ENCODE peak calls at places on chromosomes 3 and 15, in ten cellular contexts. One of them, this sample, is unnamed.
A peak's percentile ranks its signal among the peaks of the same experiment; 100 is the strongest.

GRCh38 chr15:57138260-57138895 is 219.9 kb downstream of the TCF12 start:
- DNase-seq in tibial artery: no peak
- DNase-seq in mesothelial cell of epicardium: no peak
- DNase-seq in nucleus accumbens: no peak
- DNase-seq in EL: peak; percentile 65
- DNase-seq in activated CD8-positive, alpha-beta memory T cell treated with anti-CD3 and anti-CD28 coated beads for 48 hours: no peak
- DNase-seq in tibial nerve: no peak
- DNase-seq in activated naive CD8-positive, alpha-beta T cell treated with anti-CD3 and anti-CD28 coated beads, Interleukin-2, amount 50 U/mL, for 24 hours: no peak
- DNase-seq in non-pigmented ciliary epithelial cell: peak; percentile 57
- DNase-seq in cerebellar nuclear complex: no peak
- DNase-seq in this sample: peak; percentile 80

GRCh38 chr15:63718590-63719035 is 115.1 kb downstream of the HERC1 start:
- DNase-seq in tibial artery: no peak
- DNase-seq in mesothelial cell of epicardium: no peak
- DNase-seq in nucleus accumbens: no peak
- DNase-seq in EL: peak; percentile 39
- DNase-seq in activated CD8-positive, alpha-beta memory T cell treated with anti-CD3 and anti-CD28 coated beads for 48 hours: no peak
- DNase-seq in tibial nerve: no peak
- DNase-seq in activated naive CD8-positive, alpha-beta T cell treated with anti-CD3 and anti-CD28 coated beads, Interleukin-2, amount 50 U/mL, for 24 hours: no peak
- DNase-seq in non-pigmented ciliary epithelial cell: peak; percentile 55
- DNase-seq in cerebellar nuclear complex: no peak
- DNase-seq in this sample: peak; percentile 89

GRCh38 chr15:59321000-59321689 is 51.5 kb downstream of the MYO1E start:
- DNase-seq in tibial artery: no peak
- DNase-seq in mesothelial cell of epicardium: no peak
- DNase-seq in nucleus accumbens: no peak
- DNase-seq in EL: no peak
- DNase-seq in activated CD8-positive, alpha-beta memory T cell treated with anti-CD3 and anti-CD28 coated beads for 48 hours: no peak
- DNase-seq in tibial nerve: no peak
- DNase-seq in activated naive CD8-positive, alpha-beta T cell treated with anti-CD3 and anti-CD28 coated beads, Interleukin-2, amount 50 U/mL, for 24 hours: no peak
- DNase-seq in non-pigmented ciliary epithelial cell: no peak
- DNase-seq in cerebellar nuclear complex: no peak
- DNase-seq in this sample: no peak

GRCh38 chr3:21672303-21672702 is 78.7 kb downstream of the ZNF385D start:
- DNase-seq in tibial artery: no peak
- DNase-seq in mesothelial cell of epicardium: no peak
- DNase-seq in nucleus accumbens: no peak
- DNase-seq in EL: peak; percentile 84
- DNase-seq in activated CD8-positive, alpha-beta memory T cell treated with anti-CD3 and anti-CD28 coated beads for 48 hours: no peak
- DNase-seq in tibial nerve: no peak
- DNase-seq in activated naive CD8-positive, alpha-beta T cell treated with anti-CD3 and anti-CD28 coated beads, Interleukin-2, amount 50 U/mL, for 24 hours: no peak
- DNase-seq in non-pigmented ciliary epithelial cell: peak; percentile 93
- DNase-seq in cerebellar nuclear complex: no peak
- DNase-seq in this sample: peak; percentile 90

GRCh38 chr3:184727357-184728060 is 15.6 kb upstream of the MAGEF1 start:
- DNase-seq in tibial artery: peak; percentile 64
- DNase-seq in mesothelial cell of epicardium: no peak
- DNase-seq in nucleus accumbens: peak; percentile 11
- DNase-seq in EL: peak; percentile 75
- DNase-seq in activated CD8-positive, alpha-beta memory T cell treated with anti-CD3 and anti-CD28 coated beads for 48 hours: no peak
- DNase-seq in tibial nerve: peak; percentile 40
- DNase-seq in activated naive CD8-positive, alpha-beta T cell treated with anti-CD3 and anti-CD28 coated beads, Interleukin-2, amount 50 U/mL, for 24 hours: peak; percentile 52
- DNase-seq in non-pigmented ciliary epithelial cell: no peak
- DNase-seq in cerebellar nuclear complex: peak; percentile 27
- DNase-seq in this sample: peak; percentile 69

GRCh38 chr15:66721020-66721419 is 19.0 kb downstream of the SMAD6 start:
- DNase-seq in tibial artery: no peak
- DNase-seq in mesothelial cell of epicardium: no peak
- DNase-seq in nucleus accumbens: no peak
- DNase-seq in EL: no peak
- DNase-seq in activated CD8-positive, alpha-beta memory T cell treated with anti-CD3 and anti-CD28 coated beads for 48 hours: no peak
- DNase-seq in tibial nerve: no peak
- DNase-seq in activated naive CD8-positive, alpha-beta T cell treated with anti-CD3 and anti-CD28 coated beads, Interleukin-2, amount 50 U/mL, for 24 hours: no peak
- DNase-seq in non-pigmented ciliary epithelial cell: no peak
- DNase-seq in cerebellar nuclear complex: no peak
- DNase-seq in this sample: no peak

GRCh38 chr3:171195686-171196085 is 169.2 kb upstream of the SLC2A2 start:
- DNase-seq in tibial artery: no peak
- DNase-seq in mesothelial cell of epicardium: no peak
- DNase-seq in nucleus accumbens: no peak
- DNase-seq in EL: no peak
- DNase-seq in activated CD8-positive, alpha-beta memory T cell treated with anti-CD3 and anti-CD28 coated beads for 48 hours: no peak
- DNase-seq in tibial nerve: no peak
- DNase-seq in activated naive CD8-positive, alpha-beta T cell treated with anti-CD3 and anti-CD28 coated beads, Interleukin-2, amount 50 U/mL, for 24 hours: no peak
- DNase-seq in non-pigmented ciliary epithelial cell: no peak
- DNase-seq in cerebellar nuclear complex: no peak
- DNase-seq in this sample: no peak

GRCh38 chr3:130539005-130539404 is 22.0 kb downstream of the COL6A6 start:
- DNase-seq in tibial artery: no peak
- DNase-seq in mesothelial cell of epicardium: no peak
- DNase-seq in nucleus accumbens: no peak
- DNase-seq in EL: peak; percentile 38
- DNase-seq in activated CD8-positive, alpha-beta memory T cell treated with anti-CD3 and anti-CD28 coated beads for 48 hours: no peak
- DNase-seq in tibial nerve: no peak
- DNase-seq in activated naive CD8-positive, alpha-beta T cell treated with anti-CD3 and anti-CD28 coated beads, Interleukin-2, amount 50 U/mL, for 24 hours: peak; percentile 33
- DNase-seq in non-pigmented ciliary epithelial cell: no peak
- DNase-seq in cerebellar nuclear complex: no peak
- DNase-seq in this sample: peak; percentile 40

GRCh38 chr3:149975919-149976318 is 5.2 kb upstream of the PFN2 start:
- DNase-seq in tibial artery: no peak
- DNase-seq in mesothelial cell of epicardium: no peak
- DNase-seq in nucleus accumbens: no peak
- DNase-seq in EL: no peak
- DNase-seq in activated CD8-positive, alpha-beta memory T cell treated with anti-CD3 and anti-CD28 coated beads for 48 hours: no peak
- DNase-seq in tibial nerve: no peak
- DNase-seq in activated naive CD8-positive, alpha-beta T cell treated with anti-CD3 and anti-CD28 coated beads, Interleukin-2, amount 50 U/mL, for 24 hours: no peak
- DNase-seq in non-pigmented ciliary epithelial cell: no peak
- DNase-seq in cerebellar nuclear complex: no peak
- DNase-seq in this sample: no peak

GRCh38 chr3:100209948-100210776 is 50.6 kb upstream of the TBC1D23 start:
- DNase-seq in tibial artery: no peak
- DNase-seq in mesothelial cell of epicardium: no peak
- DNase-seq in nucleus accumbens: no peak
- DNase-seq in EL: no peak
- DNase-seq in activated CD8-positive, alpha-beta memory T cell treated with anti-CD3 and anti-CD28 coated beads for 48 hours: no peak
- DNase-seq in tibial nerve: no peak
- DNase-seq in activated naive CD8-positive, alpha-beta T cell treated with anti-CD3 and anti-CD28 coated beads, Interleukin-2, amount 50 U/mL, for 24 hours: no peak
- DNase-seq in non-pigmented ciliary epithelial cell: no peak
- DNase-seq in cerebellar nuclear complex: no peak
- DNase-seq in this sample: peak; percentile 19

GRCh38 chr15:93829115-93829849 is 402.1 kb upstream of the MCTP2 start:
- DNase-seq in tibial artery: peak; percentile 41
- DNase-seq in mesothelial cell of epicardium: no peak
- DNase-seq in nucleus accumbens: peak; percentile 5
- DNase-seq in EL: no peak
- DNase-seq in activated CD8-positive, alpha-beta memory T cell treated with anti-CD3 and anti-CD28 coated beads for 48 hours: no peak
- DNase-seq in tibial nerve: no peak
- DNase-seq in activated naive CD8-positive, alpha-beta T cell treated with anti-CD3 and anti-CD28 coated beads, Interleukin-2, amount 50 U/mL, for 24 hours: no peak
- DNase-seq in non-pigmented ciliary epithelial cell: peak; percentile 24
- DNase-seq in cerebellar nuclear complex: no peak
- DNase-seq in this sample: no peak

GRCh38 chr3:27171113-27171512 is 198.1 kb downstream of the NEK10 start:
- DNase-seq in tibial artery: no peak
- DNase-seq in mesothelial cell of epicardium: no peak
- DNase-seq in nucleus accumbens: no peak
- DNase-seq in EL: no peak
- DNase-seq in activated CD8-positive, alpha-beta memory T cell treated with anti-CD3 and anti-CD28 coated beads for 48 hours: no peak
- DNase-seq in tibial nerve: no peak
- DNase-seq in activated naive CD8-positive, alpha-beta T cell treated with anti-CD3 and anti-CD28 coated beads, Interleukin-2, amount 50 U/mL, for 24 hours: no peak
- DNase-seq in non-pigmented ciliary epithelial cell: no peak
- DNase-seq in cerebellar nuclear complex: no peak
- DNase-seq in this sample: no peak

GRCh38 chr3:18556503-18556902 is 131.4 kb upstream of the SATB1 start:
- DNase-seq in tibial artery: no peak
- DNase-seq in mesothelial cell of epicardium: no peak
- DNase-seq in nucleus accumbens: no peak
- DNase-seq in EL: no peak
- DNase-seq in activated CD8-positive, alpha-beta memory T cell treated with anti-CD3 and anti-CD28 coated beads for 48 hours: peak; percentile 47
- DNase-seq in tibial nerve: no peak
- DNase-seq in activated naive CD8-positive, alpha-beta T cell treated with anti-CD3 and anti-CD28 coated beads, Interleukin-2, amount 50 U/mL, for 24 hours: peak; percentile 72
- DNase-seq in non-pigmented ciliary epithelial cell: no peak
- DNase-seq in cerebellar nuclear complex: no peak
- DNase-seq in this sample: peak; percentile 58

GRCh38 chr3:71900057-71900456 is 115.1 kb upstream of the PROK2 start:
- DNase-seq in tibial artery: no peak
- DNase-seq in mesothelial cell of epicardium: no peak
- DNase-seq in nucleus accumbens: no peak
- DNase-seq in EL: no peak
- DNase-seq in activated CD8-positive, alpha-beta memory T cell treated with anti-CD3 and anti-CD28 coated beads for 48 hours: no peak
- DNase-seq in tibial nerve: no peak
- DNase-seq in activated naive CD8-positive, alpha-beta T cell treated with anti-CD3 and anti-CD28 coated beads, Interleukin-2, amount 50 U/mL, for 24 hours: no peak
- DNase-seq in non-pigmented ciliary epithelial cell: no peak
- DNase-seq in cerebellar nuclear complex: no peak
- DNase-seq in this sample: no peak

GRCh38 chr3:10548997-10549396 is 43.6 kb upstream of the ATP2B2 start:
- DNase-seq in tibial artery: no peak
- DNase-seq in mesothelial cell of epicardium: no peak
- DNase-seq in nucleus accumbens: no peak
- DNase-seq in EL: no peak
- DNase-seq in activated CD8-positive, alpha-beta memory T cell treated with anti-CD3 and anti-CD28 coated beads for 48 hours: no peak
- DNase-seq in tibial nerve: no peak
- DNase-seq in activated naive CD8-positive, alpha-beta T cell treated with anti-CD3 and anti-CD28 coated beads, Interleukin-2, amount 50 U/mL, for 24 hours: peak; percentile 32
- DNase-seq in non-pigmented ciliary epithelial cell: no peak
- DNase-seq in cerebellar nuclear complex: no peak
- DNase-seq in this sample: peak; percentile 12

GRCh38 chr3:111729087-111729846 is 129.8 kb upstream of the PHLDB2 start:
- DNase-seq in tibial artery: peak; percentile 61
- DNase-seq in mesothelial cell of epicardium: no peak
- DNase-seq in nucleus accumbens: no peak
- DNase-seq in EL: peak; percentile 90
- DNase-seq in activated CD8-positive, alpha-beta memory T cell treated with anti-CD3 and anti-CD28 coated beads for 48 hours: no peak
- DNase-seq in tibial nerve: peak; percentile 88
- DNase-seq in activated naive CD8-positive, alpha-beta T cell treated with anti-CD3 and anti-CD28 coated beads, Interleukin-2, amount 50 U/mL, for 24 hours: no peak
- DNase-seq in non-pigmented ciliary epithelial cell: no peak
- DNase-seq in cerebellar nuclear complex: no peak
- DNase-seq in this sample: peak; percentile 86

GRCh38 chr3:16132926-16133325 is 41.6 kb upstream of the GALNT15 start:
- DNase-seq in tibial artery: peak; percentile 45
- DNase-seq in mesothelial cell of epicardium: no peak
- DNase-seq in nucleus accumbens: no peak
- DNase-seq in EL: no peak
- DNase-seq in activated CD8-positive, alpha-beta memory T cell treated with anti-CD3 and anti-CD28 coated beads for 48 hours: no peak
- DNase-seq in tibial nerve: no peak
- DNase-seq in activated naive CD8-positive, alpha-beta T cell treated with anti-CD3 and anti-CD28 coated beads, Interleukin-2, amount 50 U/mL, for 24 hours: no peak
- DNase-seq in non-pigmented ciliary epithelial cell: no peak
- DNase-seq in cerebellar nuclear complex: peak; percentile 62
- DNase-seq in this sample: no peak

GRCh38 chr15:41495736-41496599 is 2.3 kb downstream of the ITPKA start:
- DNase-seq in tibial artery: no peak
- DNase-seq in mesothelial cell of epicardium: no peak
- DNase-seq in nucleus accumbens: no peak
- DNase-seq in EL: no peak
- DNase-seq in activated CD8-positive, alpha-beta memory T cell treated with anti-CD3 and anti-CD28 coated beads for 48 hours: no peak
- DNase-seq in tibial nerve: no peak
- DNase-seq in activated naive CD8-positive, alpha-beta T cell treated with anti-CD3 and anti-CD28 coated beads, Interleukin-2, amount 50 U/mL, for 24 hours: no peak
- DNase-seq in non-pigmented ciliary epithelial cell: no peak
- DNase-seq in cerebellar nuclear complex: no peak
- DNase-seq in this sample: no peak

GRCh38 chr15:81001180-81002003 is 669 bp downstream of the TLNRD1 start:
- DNase-seq in tibial artery: peak; percentile 57
- DNase-seq in mesothelial cell of epicardium: no peak
- DNase-seq in nucleus accumbens: no peak
- DNase-seq in EL: peak; percentile 60
- DNase-seq in activated CD8-positive, alpha-beta memory T cell treated with anti-CD3 and anti-CD28 coated beads for 48 hours: no peak
- DNase-seq in tibial nerve: peak; percentile 43
- DNase-seq in activated naive CD8-positive, alpha-beta T cell treated with anti-CD3 and anti-CD28 coated beads, Interleukin-2, amount 50 U/mL, for 24 hours: peak; percentile 49
- DNase-seq in non-pigmented ciliary epithelial cell: no peak
- DNase-seq in cerebellar nuclear complex: no peak
- DNase-seq in this sample: peak; percentile 47

GRCh38 chr3:43082457-43082856 is 23.4 kb downstream of the POMGNT2 start:
- DNase-seq in tibial artery: no peak
- DNase-seq in mesothelial cell of epicardium: no peak
- DNase-seq in nucleus accumbens: no peak
- DNase-seq in EL: no peak
- DNase-seq in activated CD8-positive, alpha-beta memory T cell treated with anti-CD3 and anti-CD28 coated beads for 48 hours: no peak
- DNase-seq in tibial nerve: no peak
- DNase-seq in activated naive CD8-positive, alpha-beta T cell treated with anti-CD3 and anti-CD28 coated beads, Interleukin-2, amount 50 U/mL, for 24 hours: no peak
- DNase-seq in non-pigmented ciliary epithelial cell: no peak
- DNase-seq in cerebellar nuclear complex: no peak
- DNase-seq in this sample: no peak

GRCh38 chr3:40432793-40433192 is 24.3 kb upstream of the RPL14 start:
- DNase-seq in tibial artery: no peak
- DNase-seq in mesothelial cell of epicardium: no peak
- DNase-seq in nucleus accumbens: no peak
- DNase-seq in EL: no peak
- DNase-seq in activated CD8-positive, alpha-beta memory T cell treated with anti-CD3 and anti-CD28 coated beads for 48 hours: no peak
- DNase-seq in tibial nerve: no peak
- DNase-seq in activated naive CD8-positive, alpha-beta T cell treated with anti-CD3 and anti-CD28 coated beads, Interleukin-2, amount 50 U/mL, for 24 hours: no peak
- DNase-seq in non-pigmented ciliary epithelial cell: no peak
- DNase-seq in cerebellar nuclear complex: no peak
- DNase-seq in this sample: no peak

GRCh38 chr3:16247282-16248058 is 17.3 kb downstream of the DPH3 start:
- DNase-seq in tibial artery: peak; percentile 88
- DNase-seq in mesothelial cell of epicardium: peak; percentile 56
- DNase-seq in nucleus accumbens: peak; percentile 72
- DNase-seq in EL: peak; percentile 80
- DNase-seq in activated CD8-positive, alpha-beta memory T cell treated with anti-CD3 and anti-CD28 coated beads for 48 hours: peak; percentile 62
- DNase-seq in tibial nerve: peak; percentile 81
- DNase-seq in activated naive CD8-positive, alpha-beta T cell treated with anti-CD3 and anti-CD28 coated beads, Interleukin-2, amount 50 U/mL, for 24 hours: peak; percentile 77
- DNase-seq in non-pigmented ciliary epithelial cell: peak; percentile 43
- DNase-seq in cerebellar nuclear complex: peak; percentile 62
- DNase-seq in this sample: peak; percentile 87

GRCh38 chr3:136950583-136950982 is 7.2 kb upstream of the IL20RB start:
- DNase-seq in tibial artery: no peak
- DNase-seq in mesothelial cell of epicardium: no peak
- DNase-seq in nucleus accumbens: no peak
- DNase-seq in EL: no peak
- DNase-seq in activated CD8-positive, alpha-beta memory T cell treated with anti-CD3 and anti-CD28 coated beads for 48 hours: no peak
- DNase-seq in tibial nerve: no peak
- DNase-seq in activated naive CD8-positive, alpha-beta T cell treated with anti-CD3 and anti-CD28 coated beads, Interleukin-2, amount 50 U/mL, for 24 hours: no peak
- DNase-seq in non-pigmented ciliary epithelial cell: no peak
- DNase-seq in cerebellar nuclear complex: no peak
- DNase-seq in this sample: no peak

GRCh38 chr3:181687738-181688137 is 24.0 kb upstream of the SOX2 start:
- DNase-seq in tibial artery: no peak
- DNase-seq in mesothelial cell of epicardium: no peak
- DNase-seq in nucleus accumbens: no peak
- DNase-seq in EL: no peak
- DNase-seq in activated CD8-positive, alpha-beta memory T cell treated with anti-CD3 and anti-CD28 coated beads for 48 hours: no peak
- DNase-seq in tibial nerve: no peak
- DNase-seq in activated naive CD8-positive, alpha-beta T cell treated with anti-CD3 and anti-CD28 coated beads, Interleukin-2, amount 50 U/mL, for 24 hours: no peak
- DNase-seq in non-pigmented ciliary epithelial cell: no peak
- DNase-seq in cerebellar nuclear complex: no peak
- DNase-seq in this sample: no peak

GRCh38 chr3:105938826-105939225 is 70.0 kb upstream of the CBLB start:
- DNase-seq in tibial artery: no peak
- DNase-seq in mesothelial cell of epicardium: no peak
- DNase-seq in nucleus accumbens: no peak
- DNase-seq in EL: no peak
- DNase-seq in activated CD8-positive, alpha-beta memory T cell treated with anti-CD3 and anti-CD28 coated beads for 48 hours: no peak
- DNase-seq in tibial nerve: no peak
- DNase-seq in activated naive CD8-positive, alpha-beta T cell treated with anti-CD3 and anti-CD28 coated beads, Interleukin-2, amount 50 U/mL, for 24 hours: no peak
- DNase-seq in non-pigmented ciliary epithelial cell: no peak
- DNase-seq in cerebellar nuclear complex: no peak
- DNase-seq in this sample: no peak

This sample was measured in fibroblast of lung.